ENCODE peak calls at places on chromosomes 11 and 22, in eight cellular contexts. Q, N, K, T, M, V, I and X are unnamed samples.

GRCh38 chr11:117223741-117224685 is 7.9 kb downstream of the PCSK7 start:
- DNase-seq in Q (no peak), N (no peak), K (peak; percentile 69), T (peak; percentile 28), M (no peak), V (no peak), I (no peak), X (no peak)

GRCh38 chr11:57249384-57250319 is 12.6 kb upstream of the APLNR start:
- DNase-seq in Q (peak; percentile 67), N (peak; percentile 82), K (no peak), T (peak; percentile 75), M (peak; percentile 62), V (peak; percentile 63), I (no peak), X (peak; percentile 69)

GRCh38 chr11:85946221-85946620 is 91.0 kb downstream of the CCDC83 start:
- DNase-seq in Q (peak; percentile 18), N (no peak), K (no peak), T (no peak), M (no peak), V (no peak), I (no peak), X (no peak)

GRCh38 chr11:126079640-126080205 is 17.1 kb upstream of the CDON start:
- DNase-seq in Q (peak; percentile 5), N (no peak), K (no peak), T (no peak), M (no peak), V (no peak), I (no peak), X (peak; percentile 76)

GRCh38 chr11:61685611-61685955 is 5.4 kb downstream of the DAGLA start:
- DNase-seq in Q (no peak), N (no peak), K (no peak), T (no peak), M (no peak), V (no peak), I (no peak), X (no peak)

GRCh38 chr22:24803064-24803542 is 2.9 kb upstream of the SGSM1 start:
- DNase-seq in Q (peak; percentile 51), N (peak; percentile 83), K (no peak), T (peak; percentile 71), M (peak; percentile 34), V (peak; percentile 69), I (no peak), X (no peak)

GRCh38 chr22:42645341-42645937 is 3.8 kb downstream of the CYB5R3 start:
- DNase-seq in Q (no peak), N (no peak), K (no peak), T (no peak), M (no peak), V (no peak), I (peak; percentile 79), X (no peak)

GRCh38 chr11:83456075-83456474 is 169.9 kb upstream of the CCDC90B start:
- DNase-seq in Q (no peak), N (peak; percentile 64), K (no peak), T (no peak), M (no peak), V (no peak), I (peak; percentile 64), X (no peak)

GRCh38 chr11:38547464-38547863 is 1949.4 kb upstream of the RAG2 start:
- DNase-seq in Q (peak; percentile 20), N (no peak), K (no peak), T (no peak), M (no peak), V (no peak), I (no peak), X (no peak)

GRCh38 chr11:46235777-46236688 is 41.4 kb upstream of the CREB3L1 start:
- DNase-seq in Q (peak; percentile 55), N (no peak), K (no peak), T (no peak), M (peak; percentile 47), V (no peak), I (no peak), X (peak; percentile 53)

GRCh38 chr11:19805827-19806226 is 93.2 kb downstream of the NAV2 start:
- DNase-seq in Q (no peak), N (no peak), K (no peak), T (no peak), M (no peak), V (no peak), I (no peak), X (no peak)

GRCh38 chr22:30863161-30863833 is 105.3 kb downstream of the MORC2 start:
- DNase-seq in Q (no peak), N (no peak), K (no peak), T (no peak), M (peak; percentile 16), V (no peak), I (no peak), X (no peak)

GRCh38 chr11:106276859-106277436 is 199.5 kb downstream of the AASDHPPT start:
- DNase-seq in Q (peak; percentile 52), N (no peak), K (no peak), T (no peak), M (peak; percentile 36), V (no peak), I (no peak), X (peak; percentile 43)

GRCh38 chr22:48154169-48154942 is 1391.9 kb downstream of the TBC1D22A start:
- DNase-seq in Q (no peak), N (no peak), K (no peak), T (no peak), M (no peak), V (no peak), I (peak; percentile 54), X (no peak)

GRCh38 chr22:48154943-48155240 is 1392.4 kb downstream of the TBC1D22A start:
- DNase-seq in Q (no peak), N (no peak), K (no peak), T (no peak), M (no peak), V (no peak), I (peak; percentile 80), X (no peak)

GRCh38 chr22:48152154-48152775 is 1389.8 kb downstream of the TBC1D22A start:
- DNase-seq in Q (no peak), N (peak; percentile 40), K (no peak), T (no peak), M (no peak), V (no peak), I (no peak), X (no peak)

GRCh38 chr22:48152916-48153315 is 1390.5 kb downstream of the TBC1D22A start:
- DNase-seq in Q (no peak), N (no peak), K (no peak), T (no peak), M (no peak), V (no peak), I (no peak), X (no peak)

DNA sequence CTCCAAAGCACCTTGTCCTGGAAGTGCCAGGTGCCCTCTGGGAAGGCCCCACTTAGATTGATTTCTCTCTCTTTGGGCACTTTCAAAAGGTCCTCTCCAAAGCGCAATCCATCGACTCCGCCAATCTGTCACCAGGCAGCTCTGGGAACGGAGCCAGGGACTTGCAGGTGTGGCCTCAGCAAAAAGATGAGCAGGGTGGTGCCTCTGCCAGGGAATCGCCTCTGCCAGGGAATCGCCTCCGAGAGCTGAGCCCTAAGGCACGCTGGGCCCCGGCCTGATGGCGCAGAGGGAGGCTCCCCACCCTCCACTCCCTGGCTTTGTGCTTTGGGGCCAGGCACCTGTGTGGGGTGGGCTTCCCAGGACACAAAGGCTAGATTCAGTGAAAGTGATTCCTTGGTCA is 1391.3 kb downstream of the TBC1D22A start:
- DNase-seq in Q (no peak), N (no peak), K (no peak), T (peak; percentile 59), M (no peak), V (no peak), I (peak; percentile 71), X (no peak)
- TF ChIP-seq CTCF in Q (no peak), N (no peak), K (no peak), T (no peak), M (no peak), V (no peak), I (no peak), X (no peak)

GRCh38 chr22:35430897-35431322 is 31.0 kb downstream of the MCM5 start:
- DNase-seq in Q (peak; percentile 94), N (peak; percentile 95), K (peak; percentile 84), T (peak; percentile 93), M (peak; percentile 87), V (peak; percentile 62), I (no peak), X (peak; percentile 75)

GRCh38 chr22:35435201-35435712 is 35.3 kb downstream of the MCM5 start:
- DNase-seq in Q (no peak), N (no peak), K (no peak), T (no peak), M (no peak), V (no peak), I (no peak), X (no peak)

GRCh38 chr22:35432226-35432905 is 32.4 kb downstream of the MCM5 start:
- DNase-seq in Q (no peak), N (no peak), K (no peak), T (no peak), M (no peak), V (no peak), I (no peak), X (no peak)

GRCh38 chr22:35434061-35434750 is 34.3 kb downstream of the MCM5 start:
- DNase-seq in Q (no peak), N (no peak), K (no peak), T (no peak), M (peak; percentile 18), V (no peak), I (no peak), X (no peak)

GRCh38 chr22:35431483-35432205 is 31.7 kb downstream of the MCM5 start:
- DNase-seq in Q (no peak), N (no peak), K (no peak), T (no peak), M (no peak), V (no peak), I (no peak), X (no peak)
- TF ChIP-seq CTCF in Q (no peak), N (no peak), K (no peak), T (no peak), M (peak; percentile 12), V (no peak), I (no peak), X (no peak)

GRCh38 chr11:1705121-1706052 is 8.4 kb downstream of the KRTAP5-6 start:
- DNase-seq in Q (peak; percentile 72), N (no peak), K (no peak), T (no peak), M (no peak), V (no peak), I (no peak), X (peak; percentile 53)

GRCh38 chr11:1708716-1709115 is 11.7 kb downstream of the KRTAP5-6 start:
- DNase-seq in Q (no peak), N (no peak), K (no peak), T (no peak), M (no peak), V (no peak), I (no peak), X (no peak)

GRCh38 chr11:1703146-1703545 is 6.2 kb downstream of the KRTAP5-6 start:
- DNase-seq in Q (no peak), N (no peak), K (no peak), T (no peak), M (no peak), V (no peak), I (no peak), X (no peak)

GRCh38 chr11:1707751-1708150 is 10.8 kb downstream of the KRTAP5-6 start:
- DNase-seq in Q (no peak), N (no peak), K (no peak), T (no peak), M (peak; percentile 53), V (no peak), I (no peak), X (no peak)

GRCh38 chr11:1706634-1707400 is 9.8 kb downstream of the KRTAP5-6 start:
- DNase-seq in Q (no peak), N (no peak), K (no peak), T (no peak), M (peak; percentile 9), V (no peak), I (no peak), X (no peak)
- TF ChIP-seq CTCF in Q (peak; percentile 7), N (no peak), K (no peak), T (no peak), M (peak; percentile 23), V (no peak), I (peak; percentile 42), X (peak; percentile 24)

GRCh38 chr22:18000441-18001039 is 23.8 kb downstream of the MICAL3 start:
- DNase-seq in Q (no peak), N (peak; percentile 45), K (peak; percentile 78), T (peak; percentile 36), M (no peak), V (no peak), I (no peak), X (peak; percentile 9)
- TF ChIP-seq CTCF in Q (no peak), N (no peak), K (no peak), T (no peak), M (no peak), V (no peak), I (no peak), X (no peak)